ENCODE peak calls at places on chromosomes 2 and 18, in seven cellular contexts. Y is activated T-cell treated with anti-CD3 and anti-CD28 coated beads for 1 hour, W is MV-4-11, N is endothelial cell, K is Ammon's horn, T is colonic mucosa, U is upper lobe of right lung. X is an unnamed sample.

GRCh38 chr2:33494155-33494779 is 17.8 kb downstream of the RASGRP3 start:
- DNase-seq in Y (no peak), W (peak), N (no peak), K (no peak), T (no peak), U (no peak), X (no peak)

GRCh38 chr2:32715391-32715841 is 87.6 kb downstream of the TTC27 start:
- DNase-seq in Y (no peak), W (no peak), N (no peak), K (peak), T (no peak), U (no peak), X (no peak)

GRCh38 chr2:11466307-11467125 is 555 bp upstream of the E2F6 start:
- DNase-seq in Y (no peak), W (no peak), N (no peak), K (no peak), T (peak), U (no peak), X (no peak)

GRCh38 chr2:127887452-127888219 is 1.9 kb upstream of the AMMECR1L start:
- DNase-seq in Y (no peak), W (no peak), N (no peak), K (no peak), T (no peak), U (no peak), X (no peak)

GRCh38 chr2:8583400-8584173 is 98.3 kb upstream of the ID2 start:
- DNase-seq in Y (peak), W (peak), N (peak), K (peak), T (peak), U (peak), X (peak)

GRCh38 chr2:144999040-144999875 is 479.3 kb upstream of the ZEB2 start:
- DNase-seq in Y (no peak), W (no peak), N (no peak), K (no peak), T (no peak), U (no peak), X (no peak)

GRCh38 chr2:94986392-94986963 is 39.0 kb upstream of the MAL start:
- DNase-seq in Y (peak), W (peak), N (peak), K (peak), T (peak), U (no peak), X (peak)

GRCh38 chr2:105287692-105288091 is 41.8 kb downstream of the TGFBRAP1 start:
- DNase-seq in Y (no peak), W (peak), N (peak), K (peak), T (peak), U (no peak), X (no peak)

GRCh38 chr2:68206779-68207178 is 45.6 kb downstream of the PPP3R1 start:
- DNase-seq in Y (no peak), W (no peak), N (no peak), K (no peak), T (no peak), U (no peak), X (no peak)

GRCh38 chr2:168501456-168502065 is 45.5 kb downstream of the CERS6 start:
- DNase-seq in Y (no peak), W (no peak), N (no peak), K (no peak), T (no peak), U (no peak), X (no peak)

GRCh38 chr2:28155627-28156026 is 237.0 kb upstream of the FOSL2 start:
- DNase-seq in Y (no peak), W (no peak), N (no peak), K (no peak), T (no peak), U (no peak), X (no peak)

GRCh38 chr2:220315098-220315785 is 687.8 kb downstream of the SLC4A3 start:
- DNase-seq in Y (no peak), W (no peak), N (no peak), K (peak), T (no peak), U (no peak), X (no peak)

GRCh38 chr2:239175181-239175580 is 225.6 kb downstream of the HDAC4 start:
- DNase-seq in Y (no peak), W (no peak), N (no peak), K (no peak), T (no peak), U (peak), X (no peak)

GRCh38 chr2:187174582-187174981 is 273.5 kb downstream of the CALCRL start:
- DNase-seq in Y (no peak), W (no peak), N (no peak), K (no peak), T (no peak), U (no peak), X (no peak)

GRCh38 chr2:31997653-31998052 is 13.2 kb downstream of the MEMO1 start:
- DNase-seq in Y (no peak), W (peak), N (no peak), K (no peak), T (no peak), U (no peak), X (no peak)

GRCh38 chr2:190180313-190181065 is 118.0 kb upstream of the MSTN start:
- DNase-seq in Y (no peak), W (no peak), N (peak), K (peak), T (peak), U (peak), X (peak)

GRCh38 chr2:146079216-146079615 is 1559.3 kb upstream of the ZEB2 start:
- DNase-seq in Y (no peak), W (no peak), N (no peak), K (no peak), T (no peak), U (no peak), X (no peak)

GRCh38 chr2:208006833-208007232 is 18.5 kb downstream of the PLEKHM3 start:
- DNase-seq in Y (no peak), W (peak), N (no peak), K (peak), T (no peak), U (no peak), X (no peak)

GRCh38 chr2:174752403-174753037 is 11.8 kb downstream of the CHRNA1 start:
- DNase-seq in Y (no peak), W (no peak), N (no peak), K (no peak), T (no peak), U (no peak), X (no peak)

GRCh38 chr2:232018191-232018590 is 56.7 kb downstream of the DIS3L2 start:
- DNase-seq in Y (no peak), W (no peak), N (no peak), K (peak), T (no peak), U (no peak), X (no peak)

GRCh38 chr2:157727693-157728092 is 99.0 kb upstream of the ACVR1C start:
- DNase-seq in Y (no peak), W (no peak), N (no peak), K (no peak), T (no peak), U (no peak), X (no peak)

GRCh38 chr2:191907545-191907944 is 60.7 kb upstream of the CAVIN2 start:
- DNase-seq in Y (no peak), W (no peak), N (no peak), K (no peak), T (no peak), U (no peak), X (no peak)

GRCh38 chr2:177383935-177384334 is 8.6 kb upstream of the AGPS start:
- DNase-seq in Y (no peak), W (no peak), N (no peak), K (no peak), T (no peak), U (no peak), X (no peak)

GRCh38 chr2:238841542-238842181 is 6.2 kb upstream of the TWIST2 start:
- DNase-seq in Y (no peak), W (no peak), N (no peak), K (no peak), T (no peak), U (no peak), X (no peak)

GRCh38 chr18:28030458-28030857 is 146.5 kb downstream of the CDH2 start:
- DNase-seq in Y (no peak), W (no peak), N (no peak), K (no peak), T (no peak), U (no peak), X (no peak)

GRCh38 chr2:133512121-133512520 is 56.1 kb downstream of the NCKAP5 start:
- DNase-seq in Y (no peak), W (no peak), N (no peak), K (no peak), T (no peak), U (no peak), X (no peak)

GRCh38 chr2:196293751-196294486 is 122.5 kb upstream of the STK17B start:
- DNase-seq in Y (no peak), W (peak), N (no peak), K (no peak), T (no peak), U (no peak), X (no peak)

GRCh38 chr2:202786792-202787191 is 84.8 kb downstream of the ICA1L start:
- DNase-seq in Y (no peak), W (no peak), N (no peak), K (no peak), T (no peak), U (no peak), X (no peak)

GRCh38 chr2:145939949-145940348 is 1420.0 kb upstream of the ZEB2 start:
- DNase-seq in Y (no peak), W (no peak), N (no peak), K (no peak), T (no peak), U (no peak), X (no peak)

GRCh38 chr2:140808816-140809215 is 1322.0 kb downstream of the LRP1B start:
- DNase-seq in Y (no peak), W (no peak), N (no peak), K (no peak), T (no peak), U (no peak), X (no peak)

GRCh38 chr18:8623549-8624106 is 14.4 kb downstream of the RAB12 start:
- DNase-seq in Y (no peak), W (peak), N (no peak), K (peak), T (peak), U (peak), X (no peak)